ENCODE peak calls at places on chromosomes 13 and 19, in six cellular contexts. Q is psoas muscle; T is CD8-positive, alpha-beta memory T cell; U is pancreas; O is thoracic aorta; I is testis. P is an unnamed sample. For H3K27me3 and H3K9me3, the result is how much of the 10 kb centered on the place peaks cover.

GRCh38 chr13:96090240-96091101 is 564 bp downstream of the HS6ST3 start:
- DNase-seq in Q (peak), T (no peak), U (peak), O (no peak), I (peak), P (peak)

GRCh38 chr13:38686635-38687245 is at the start of gene FREM2:
- DNase-seq in Q (peak), T (no peak), U (peak), O (no peak), I (peak), P (peak)

GRCh38 chr19:50325310-50326100 is 3.7 kb downstream of the KCNC3 start:
- DNase-seq in Q (peak), T (peak), U (peak), O (no peak), I (peak), P (peak)

GRCh38 chr13:71912524-71912923 is 45.5 kb upstream of the DACH1 start:
- DNase-seq in Q (no peak), T (no peak), U (no peak), O (no peak), I (no peak), P (no peak)

GRCh38 chr13:26423634-26424033 is 133.8 kb upstream of the WASF3 start:
- DNase-seq in Q (peak), T (no peak), U (no peak), O (peak), I (no peak), P (peak)

GRCh38 chr13:71758823-71759222 is 108.2 kb downstream of the DACH1 start:
- DNase-seq in Q (no peak), T (no peak), U (no peak), O (no peak), I (no peak), P (no peak)

GRCh38 chr13:30097695-30098094 is 209.7 kb downstream of the KATNAL1 start:
- DNase-seq in Q (no peak), T (no peak), U (no peak), O (no peak), I (no peak), P (no peak)

GRCh38 chr19:56273563-56274117 is 1.1 kb downstream of the EDDM13 start:
- DNase-seq in Q (no peak), T (no peak), U (no peak), O (no peak), I (no peak), P (peak)

GRCh38 chr13:40442826-40443225 is 223.6 kb downstream of the FOXO1 start:
- DNase-seq in Q (no peak), T (no peak), U (no peak), O (no peak), I (no peak), P (no peak)

GRCh38 chr13:105127732-105128131 is 1407.7 kb downstream of the EFNB2 start:
- DNase-seq in Q (no peak), T (no peak), U (no peak), O (no peak), I (no peak), P (no peak)

GRCh38 chr13:112207124-112207523 is 140.2 kb downstream of the SOX1 start:
- DNase-seq in Q (no peak), T (no peak), U (no peak), O (no peak), I (no peak), P (no peak)

GRCh38 chr13:29799041-29799440 is 51.4 kb downstream of the UBL3 start:
- DNase-seq in Q (no peak), T (no peak), U (no peak), O (no peak), I (no peak), P (no peak)

GRCh38 chr13:39952244-39953233 is 297.1 kb downstream of the COG6 start:
- DNase-seq in Q (no peak), T (peak), U (no peak), O (no peak), I (no peak), P (no peak)

GRCh38 chr13:99380921-99381645 is 73.9 kb upstream of the GPR183 start:
- DNase-seq in Q (no peak), T (peak), U (no peak), O (no peak), I (no peak), P (no peak)

GRCh38 chr19:46211201-46211881 is 18.2 kb upstream of the IGFL1 start:
- DNase-seq in Q (peak), T (no peak), U (no peak), O (no peak), I (peak), P (peak)

GRCh38 chr19:38949580-38950367 is 19.0 kb downstream of the MRPS12 start:
- DNase-seq in Q (peak), T (peak), U (peak), O (peak), I (peak), P (no peak)

GRCh38 chr13:41017153-41017552 is 2.0 kb downstream of the ELF1 start:
- DNase-seq in Q (no peak), T (peak), U (no peak), O (no peak), I (peak), P (no peak)

GRCh38 chr19:53879145-53880037 is 2.6 kb upstream of the PRKCG start:
- DNase-seq in Q (peak), T (peak), U (peak), O (peak), I (peak), P (peak)

GRCh38 chr19:41872384-41872774 is 4.7 kb upstream of the CD79A start:
- DNase-seq in Q (no peak), T (no peak), U (no peak), O (no peak), I (no peak), P (no peak)

GRCh38 chr19:2494084-2494446 is 18.1 kb downstream of the GADD45B start:
- DNase-seq in Q (peak), T (peak), U (no peak), O (no peak), I (no peak), P (peak)

GRCh38 chr13:57739089-57739488 is 107.5 kb downstream of the PCDH17 start:
- DNase-seq in Q (no peak), T (no peak), U (no peak), O (no peak), I (no peak), P (no peak)

GRCh38 chr13:27258637-27259377 is 7.4 kb downstream of the RPL21 start:
- DNase-seq in Q (no peak), T (no peak), U (no peak), O (no peak), I (no peak), P (no peak)

GRCh38 chr19:2043864-2044708 is 7.0 kb downstream of the MKNK2 start:
- DNase-seq in Q (peak), T (peak), U (peak), O (no peak), I (no peak), P (no peak)

GRCh38 chr13:30159446-30159839 is 147.9 kb downstream of the KATNAL1 start:
- DNase-seq in Q (no peak), T (no peak), U (no peak), O (no peak), I (no peak), P (peak)

GRCh38 chr13:100517135-100517534 is 71.5 kb downstream of the GGACT start:
- DNase-seq in Q (no peak), T (no peak), U (no peak), O (no peak), I (no peak), P (no peak)

GRCh38 chr19:44753619-44753931 is 5.1 kb downstream of the BCL3 start:
- DNase-seq in Q (no peak), T (no peak), U (no peak), O (no peak), I (no peak), P (no peak)

GRCh38 chr19:44754743-44755066 is 6.2 kb downstream of the BCL3 start:
- DNase-seq in Q (no peak), T (peak), U (no peak), O (no peak), I (no peak), P (no peak)

GRCh38 chr19:44752123-44752815 is 3.8 kb downstream of the BCL3 start:
- DNase-seq in Q (no peak), T (peak), U (no peak), O (no peak), I (no peak), P (no peak)

GRCh38 chr19:44753932-44754742 is 5.6 kb downstream of the BCL3 start:
- DNase-seq in Q (peak), T (peak), U (peak), O (peak), I (peak), P (peak)

GRCh38 chr19:44752816-44753618 is 4.5 kb downstream of the BCL3 start:
- DNase-seq in Q (peak), T (peak), U (peak), O (peak), I (peak), P (peak)
- H3K4me3 ChIP-seq in Q (peak), T (peak), U (no peak), O (peak), I (no peak), P (peak)

DNA sequence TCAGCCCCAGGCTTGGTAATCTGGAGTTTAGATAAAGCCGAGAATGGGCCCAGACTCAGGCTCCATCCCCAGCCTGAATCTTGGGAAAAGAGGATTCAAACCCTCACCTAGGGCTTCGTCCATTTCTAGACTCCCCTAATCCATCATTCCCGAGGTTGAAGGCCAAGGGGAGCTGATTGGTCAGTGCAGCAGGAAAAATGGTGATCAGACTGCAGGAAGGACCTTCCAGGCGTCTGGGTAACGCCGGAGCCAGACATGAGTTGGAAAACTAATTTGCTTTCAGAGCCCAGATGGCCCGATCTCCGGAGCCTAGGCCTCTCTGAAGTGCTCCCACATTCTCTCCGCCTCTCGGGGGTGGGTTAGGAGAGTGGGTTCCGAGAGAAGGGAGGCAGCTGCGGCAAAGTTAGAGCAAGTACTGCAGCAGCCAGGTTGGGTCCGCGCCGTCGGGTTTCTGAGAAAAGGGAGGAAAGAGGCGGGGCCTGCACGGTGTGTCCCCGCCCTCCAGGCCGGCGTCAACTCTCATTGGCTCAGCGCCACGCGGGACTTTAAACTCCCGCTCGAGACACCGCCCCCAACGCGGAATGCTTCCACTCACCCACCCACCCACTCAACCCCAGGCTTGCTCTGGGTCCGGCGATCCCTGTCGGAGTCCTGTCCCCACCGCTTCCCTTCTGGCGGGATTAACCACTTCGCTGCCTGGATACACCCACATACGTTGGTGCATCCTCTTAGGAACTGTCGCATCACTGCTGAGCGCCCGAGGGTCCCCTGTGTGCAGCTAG is 788 bp upstream of the RTBDN start:
- DNase-seq in Q (peak), T (no peak), U (peak), O (no peak), I (peak), P (no peak)
- H3K27me3 ChIP-seq in Q (half or more), T (half or more), U (under half), O (under half), I (under half), P (half or more)

GRCh38 chr13:33242984-33243617 is 42.5 kb downstream of the STARD13 start:
- DNase-seq in Q (no peak), T (no peak), U (no peak), O (no peak), I (no peak), P (no peak)
- H3K9me3 ChIP-seq in Q (under half), T (under half), U (under half), O (under half), I (under half), P (under half)

GRCh38 chr13:92833071-92833470 is 393.5 kb upstream of the GPC6 start:
- DNase-seq in Q (no peak), T (no peak), U (no peak), O (no peak), I (no peak), P (no peak)
- H3K4me3 ChIP-seq in Q (no peak), T (no peak), U (no peak), O (no peak), I (no peak), P (no peak)

GRCh38 chr19:19224150-19224851 is 12.5 kb downstream of the NCAN start:
- DNase-seq in Q (no peak), T (no peak), U (no peak), O (no peak), I (no peak), P (no peak)

GRCh38 chr19:19224852-19225494 is 13.2 kb downstream of the NCAN start:
- DNase-seq in Q (peak), T (peak), U (peak), O (no peak), I (peak), P (peak)

GRCh38 chr19:19223636-19224035 is 11.9 kb downstream of the NCAN start:
- DNase-seq in Q (no peak), T (no peak), U (no peak), O (no peak), I (no peak), P (no peak)

GRCh38 chr19:19226204-19226603 is 14.4 kb downstream of the NCAN start:
- DNase-seq in Q (no peak), T (no peak), U (no peak), O (no peak), I (no peak), P (no peak)

GRCh38 chr19:19223060-19223459 is 11.3 kb downstream of the NCAN start:
- DNase-seq in Q (no peak), T (no peak), U (no peak), O (no peak), I (no peak), P (no peak)
- H3K27me3 ChIP-seq in Q (under half), T (under half), U (under half), O (under half), I (under half), P (half or more)

GRCh38 chr19:57398868-57399267 is 9.2 kb downstream of the ZNF548 start:
- DNase-seq in Q (no peak), T (no peak), U (no peak), O (no peak), I (no peak), P (no peak)
- H3K9me3 ChIP-seq in Q (under half), T (under half), U (under half), O (half or more), I (under half), P (under half)

DNA sequence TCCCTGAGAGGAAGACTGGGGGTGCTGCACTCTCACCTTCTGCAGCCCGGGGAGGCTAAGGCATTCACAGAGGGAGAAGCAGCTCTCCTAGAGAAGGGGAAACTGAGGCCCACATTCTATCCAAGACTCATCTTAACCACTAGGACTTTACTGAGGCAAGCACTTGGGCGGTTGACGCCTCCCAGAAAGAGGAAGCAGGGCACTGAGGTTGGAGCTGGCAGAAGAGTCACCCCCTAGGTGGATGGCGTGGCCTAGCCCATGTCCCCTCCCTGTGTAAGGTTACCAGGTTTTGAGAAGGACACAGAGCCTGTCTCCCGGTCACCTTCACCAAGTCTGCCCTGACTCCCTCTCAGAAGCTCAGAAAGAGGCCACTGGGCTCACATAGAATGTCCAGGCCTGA is 2.7 kb downstream of the S1PR2 start:
- DNase-seq in Q (no peak), T (no peak), U (no peak), O (no peak), I (no peak), P (no peak)
- H3K4me3 ChIP-seq in Q (no peak), T (no peak), U (no peak), O (no peak), I (no peak), P (no peak)

GRCh38 chr13:42041017-42041683 is 7.3 kb upstream of the DGKH start:
- DNase-seq in Q (peak), T (peak), U (peak), O (no peak), I (peak), P (peak)
- H3K27me3 ChIP-seq in Q (under half), T (under half), U (under half), O (under half), I (under half), P (under half)

GRCh38 chr19:15715642-15716041 is 12.2 kb upstream of the OR10H2 start:
- DNase-seq in Q (no peak), T (no peak), U (no peak), O (no peak), I (no peak), P (no peak)
- H3K9me3 ChIP-seq in Q (under half), T (under half), U (under half), O (under half), I (under half), P (under half)